ENCODE peak calls at places on chromosomes 12 and 14, in ten cellular contexts. J is stomach, V is HepG2, L is sigmoid colon, W is Panc1, Z is prostate gland, K is SK-N-SH, Y is K562, E is H1, R is HCT116. U is an unnamed sample.

GRCh38 chr14:61211476-61212262 is 69.5 kb downstream of the TMEM30B start:
- DNase-seq in W (no peak), K (no peak), L (no peak), E (no peak), J (no peak), R (no peak), V (no peak), Y (no peak), Z (no peak), U (no peak)

GRCh38 chr14:59675394-59675793 is 98.8 kb upstream of the CCDC175 start:
- DNase-seq in R (no peak), K (no peak), J (no peak), Y (no peak), Z (no peak), E (no peak), W (no peak), V (no peak), L (no peak), U (no peak)

GRCh38 chr14:80491131-80491530 is 279.8 kb upstream of the DIO2 start:
- DNase-seq in L (no peak), W (no peak), E (no peak), Y (no peak), V (peak), K (no peak), Z (no peak), J (no peak), R (no peak), U (no peak)

GRCh38 chr12:27606986-27607385 is 83.0 kb downstream of the PPFIBP1 start:
- DNase-seq in Y (no peak), J (peak), E (no peak), L (no peak), V (peak), K (no peak), W (no peak), Z (no peak), R (no peak), U (no peak)

GRCh38 chr12:11725616-11726015 is 76.1 kb downstream of the ETV6 start:
- DNase-seq in L (no peak), V (no peak), R (no peak), E (no peak), J (no peak), W (no peak), Z (no peak), Y (no peak), K (no peak), U (no peak)

GRCh38 chr14:43914041-43914693 is 592.9 kb downstream of the FSCB start:
- DNase-seq in K (no peak), L (no peak), Y (no peak), E (no peak), V (no peak), Z (no peak), R (no peak), W (no peak), J (no peak), U (no peak)

GRCh38 chr14:48967419-48967818 is 618.8 kb downstream of the RPS29 start:
- DNase-seq in J (no peak), Y (no peak), W (no peak), Z (no peak), R (no peak), V (no peak), E (no peak), L (no peak), K (no peak), U (no peak)

GRCh38 chr12:53102883-53103807 is at the start of gene SOAT2:
- DNase-seq in L (peak), R (no peak), W (no peak), V (peak), J (no peak), K (no peak), Z (no peak), Y (peak), E (no peak), U (no peak)

GRCh38 chr14:44300911-44301310 is 206.2 kb downstream of the FSCB start:
- DNase-seq in Z (no peak), V (no peak), R (no peak), J (no peak), Y (no peak), L (no peak), K (no peak), W (no peak), E (no peak), U (no peak)

GRCh38 chr12:14514154-14514842 is 53.4 kb downstream of the PLBD1 start:
- DNase-seq in W (no peak), Z (peak), L (no peak), V (peak), R (peak), E (no peak), K (peak), J (peak), Y (no peak), U (peak)

GRCh38 chr12:17976202-17976601 is 113.8 kb downstream of the RERGL start:
- DNase-seq in W (no peak), Y (no peak), R (no peak), Z (no peak), K (no peak), E (peak), V (no peak), J (no peak), L (no peak), U (no peak)

GRCh38 chr12:60230103-60230502 is 634.3 kb downstream of the SLC16A7 start:
- DNase-seq in K (no peak), J (no peak), E (no peak), Z (no peak), R (no peak), Y (no peak), W (no peak), V (no peak), L (no peak), U (no peak)

GRCh38 chr14:92686763-92687427 is 61.5 kb downstream of the LGMN start:
- DNase-seq in V (no peak), L (peak), J (peak), Y (peak), K (peak), Z (peak), W (no peak), E (peak), R (peak), U (no peak)

GRCh38 chr12:79514730-79515525 is 175.8 kb downstream of the PAWR start:
- DNase-seq in V (no peak), W (no peak), J (no peak), Z (no peak), E (no peak), L (no peak), Y (no peak), R (no peak), K (no peak), U (no peak)

GRCh38 chr12:123660328-123660727 is 10.6 kb upstream of the TCTN2 start:
- DNase-seq in J (no peak), Z (no peak), E (no peak), W (peak), R (no peak), L (no peak), V (no peak), K (no peak), Y (no peak), U (no peak)

GRCh38 chr12:47610847-47611246 is 95.0 kb downstream of the RPAP3 start:
- DNase-seq in L (no peak), J (no peak), Z (no peak), E (no peak), K (no peak), R (no peak), W (no peak), Y (no peak), V (no peak), U (no peak)

GRCh38 chr12:47609806-47610205 is 96.0 kb downstream of the RPAP3 start:
- DNase-seq in R (no peak), L (no peak), Y (no peak), Z (no peak), K (no peak), W (no peak), E (no peak), V (no peak), J (no peak), U (no peak)

GRCh38 chr12:47614521-47614920 is 91.3 kb downstream of the RPAP3 start:
- DNase-seq in Y (no peak), R (no peak), L (no peak), Z (no peak), J (no peak), E (no peak), K (no peak), W (no peak), V (no peak), U (no peak)

GRCh38 chr12:47615711-47616110 is 90.1 kb downstream of the RPAP3 start:
- DNase-seq in Y (peak), K (peak), J (no peak), Z (no peak), W (no peak), V (no peak), E (no peak), R (no peak), L (no peak), U (no peak)

DNA sequence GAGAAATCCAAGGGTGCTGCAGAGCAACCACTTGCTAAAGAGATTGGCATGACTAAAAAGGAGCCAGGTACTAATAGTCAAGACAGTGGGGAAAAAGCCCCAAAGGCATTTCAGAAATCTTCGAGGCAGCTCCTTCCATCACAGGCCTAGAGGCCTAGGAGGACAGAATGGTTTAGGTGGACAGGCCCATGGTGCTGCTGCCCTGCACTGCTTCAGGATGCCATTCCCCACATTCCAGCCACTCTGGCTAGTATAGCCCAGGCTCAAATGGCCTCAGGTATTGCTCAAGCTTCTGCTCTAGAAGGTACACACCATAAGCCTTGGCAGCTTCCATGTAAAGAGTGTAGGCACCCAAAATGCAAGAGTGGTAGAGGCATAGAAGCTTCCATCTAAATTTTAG is 92.9 kb downstream of the RPAP3 start:
- DNase-seq in L (no peak), J (no peak), Z (no peak), K (no peak), R (no peak), V (no peak), Y (no peak), E (no peak), W (no peak), U (no peak)
- TF ChIP-seq POLR2AphosphoS5 in L (no peak), J (no peak), Z (no peak), K (no peak), R (no peak), V (no peak), Y (no peak), E (no peak), W (no peak), U (no peak)

GRCh38 chr12:66602483-66603143 is 76.3 kb downstream of the GRIP1 start:
- DNase-seq in Y (no peak), R (no peak), K (no peak), W (no peak), L (no peak), Z (no peak), J (no peak), E (no peak), V (no peak), U (no peak)

GRCh38 chr12:66598081-66598480 is 80.8 kb downstream of the GRIP1 start:
- DNase-seq in R (no peak), K (no peak), V (no peak), L (no peak), J (no peak), W (no peak), Z (no peak), Y (no peak), E (no peak), U (no peak)

GRCh38 chr12:66600805-66601392 is 78.0 kb downstream of the GRIP1 start:
- DNase-seq in K (no peak), W (no peak), V (no peak), J (no peak), R (no peak), E (no peak), L (no peak), Z (no peak), Y (no peak), U (no peak)

GRCh38 chr12:66603458-66603857 is 75.4 kb downstream of the GRIP1 start:
- DNase-seq in J (no peak), K (no peak), Z (no peak), W (no peak), V (no peak), E (no peak), R (no peak), Y (no peak), L (no peak), U (no peak)

GRCh38 chr12:66603981-66604380 is 74.9 kb downstream of the GRIP1 start:
- DNase-seq in L (no peak), E (no peak), W (no peak), Y (no peak), R (no peak), K (no peak), Z (no peak), V (no peak), J (no peak), U (no peak)
- H3K27ac ChIP-seq in L (no peak), E (no peak), W (no peak), Y (no peak), R (no peak), K (no peak), Z (no peak), V (no peak), J (no peak), U (no peak)

DNA sequence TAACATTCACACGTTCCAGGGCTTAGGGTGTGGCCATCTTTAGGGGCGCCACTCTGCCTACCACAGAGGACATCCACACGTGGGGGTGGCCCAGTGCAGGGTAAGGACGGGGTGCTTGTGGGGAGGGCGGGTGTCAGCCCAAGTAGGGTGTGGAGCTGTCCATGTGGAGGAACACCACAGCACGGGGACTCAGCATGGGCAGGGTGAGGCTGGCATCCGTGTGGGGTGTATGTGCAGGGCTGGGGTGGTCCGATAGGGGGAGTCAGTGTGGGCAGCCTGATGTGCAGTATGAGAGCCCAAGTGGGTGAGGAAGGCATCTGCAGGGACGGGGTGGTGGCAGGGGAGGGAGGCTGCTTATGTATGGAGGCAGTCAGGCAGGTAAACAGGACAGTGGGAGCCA is 17.7 kb downstream of the PSMC1 start:
- DNase-seq in V (no peak), E (peak), L (no peak), Z (no peak), R (no peak), Y (no peak), J (no peak), K (peak), W (no peak), U (no peak)
- TF ChIP-seq POLR2AphosphoS5 in V (no peak), E (peak), L (no peak), Z (no peak), R (no peak), Y (no peak), J (no peak), K (no peak), W (no peak), U (no peak)

GRCh38 chr12:88946377-88946997 is 366.2 kb upstream of the KITLG start:
- DNase-seq in W (no peak), L (no peak), V (no peak), Z (no peak), J (no peak), R (peak), Y (no peak), K (no peak), E (no peak), U (peak)
- H3K27ac ChIP-seq in W (no peak), L (peak), V (no peak), Z (no peak), J (peak), R (peak), Y (no peak), K (peak), E (no peak), U (no peak)

DNA sequence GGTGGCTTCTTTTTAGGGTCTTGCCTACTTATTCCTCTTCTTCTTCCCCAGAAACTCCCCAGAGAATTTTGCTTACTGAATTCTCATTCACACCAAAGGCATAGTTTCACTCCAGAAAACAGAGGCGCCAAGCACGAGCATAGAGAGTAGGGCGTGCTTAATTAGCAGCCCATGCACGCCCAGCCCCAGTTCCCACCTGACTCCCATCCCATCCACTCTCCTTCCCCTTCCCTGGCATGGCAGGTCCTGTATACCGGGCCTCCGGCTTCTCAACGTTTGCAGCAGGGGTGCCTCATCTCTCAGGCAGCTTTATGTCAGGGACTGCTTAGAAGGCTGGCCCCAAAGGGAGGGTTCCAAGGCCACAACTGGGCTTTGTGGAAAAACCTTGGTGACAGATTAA is 62.7 kb downstream of the ACTN1 start:
- DNase-seq in J (no peak), L (no peak), K (no peak), V (no peak), W (no peak), R (no peak), Z (no peak), E (no peak), Y (no peak), U (no peak)
- TF ChIP-seq POLR2AphosphoS5 in J (no peak), L (no peak), K (no peak), V (no peak), W (no peak), R (no peak), Z (no peak), E (no peak), Y (no peak), U (no peak)

GRCh38 chr12:132014092-132014914 is 64.6 kb downstream of the EP400 start:
- DNase-seq in Y (no peak), J (no peak), L (no peak), Z (no peak), W (no peak), V (no peak), K (no peak), E (no peak), R (no peak), U (no peak)

GRCh38 chr12:132019891-132020290 is 70.1 kb downstream of the EP400 start:
- DNase-seq in L (no peak), K (no peak), Y (no peak), Z (no peak), E (no peak), J (no peak), V (no peak), W (no peak), R (no peak), U (no peak)

GRCh38 chr12:132015686-132016430 is 66.1 kb downstream of the EP400 start:
- DNase-seq in Z (no peak), W (no peak), J (no peak), E (no peak), K (no peak), V (no peak), L (no peak), R (no peak), Y (no peak), U (no peak)

GRCh38 chr12:132018193-132018916 is 68.6 kb downstream of the EP400 start:
- DNase-seq in V (no peak), K (no peak), R (no peak), Z (no peak), Y (peak), E (no peak), L (no peak), W (no peak), J (no peak), U (no peak)

GRCh38 chr12:132014915-132015280 is 65.2 kb downstream of the EP400 start:
- DNase-seq in K (no peak), R (no peak), L (no peak), E (no peak), V (no peak), W (no peak), J (no peak), Y (no peak), Z (no peak), U (no peak)
- H3K27ac ChIP-seq in K (no peak), R (no peak), L (no peak), E (no peak), V (no peak), W (no peak), J (no peak), Y (no peak), Z (no peak), U (no peak)

U was measured in SK-N-MC.